ENCODE peak calls at places on chromosomes 5 and 9, in six cellular contexts. One of them, this sample, is unnamed.

GRCh38 chr5:30831123-30831522 is 362.4 kb upstream of the CDH6 start:
- DNase-seq in activated CD8-positive, alpha-beta T cell treated with anti-CD3 and anti-CD28 coated beads, Interleukin-2, amount 10 ng/mL, durations not matched to agents 7 days and 5 days: no peak
- DNase-seq in kidney tubule cell: no peak
- DNase-seq in NCI-H2171 treated with DMSO at 0.1 percent for 48 hours: no peak
- DNase-seq in amygdala: no peak
- DNase-seq in NCI-H1092: no peak
- DNase-seq in this sample: no peak

GRCh38 chr5:13660072-13660471 is 284.4 kb downstream of the DNAH5 start:
- DNase-seq in NCI-H2171 treated with DMSO at 0.1 percent for 48 hours: no peak
- DNase-seq in NCI-H1092: no peak
- DNase-seq in amygdala: no peak
- DNase-seq in kidney tubule cell: peak
- DNase-seq in activated CD8-positive, alpha-beta T cell treated with anti-CD3 and anti-CD28 coated beads, Interleukin-2, amount 10 ng/mL, durations not matched to agents 7 days and 5 days: no peak
- DNase-seq in this sample: no peak

GRCh38 chr5:40577718-40578117 is 102.0 kb upstream of the PTGER4 start:
- DNase-seq in NCI-H2171 treated with DMSO at 0.1 percent for 48 hours: no peak
- DNase-seq in NCI-H1092: no peak
- DNase-seq in amygdala: no peak
- DNase-seq in activated CD8-positive, alpha-beta T cell treated with anti-CD3 and anti-CD28 coated beads, Interleukin-2, amount 10 ng/mL, durations not matched to agents 7 days and 5 days: no peak
- DNase-seq in kidney tubule cell: no peak
- DNase-seq in this sample: no peak

GRCh38 chr9:137456864-137457405 is 2.2 kb downstream of the NSMF start:
- DNase-seq in NCI-H2171 treated with DMSO at 0.1 percent for 48 hours: no peak
- DNase-seq in activated CD8-positive, alpha-beta T cell treated with anti-CD3 and anti-CD28 coated beads, Interleukin-2, amount 10 ng/mL, durations not matched to agents 7 days and 5 days: no peak
- DNase-seq in amygdala: no peak
- DNase-seq in kidney tubule cell: no peak
- DNase-seq in NCI-H1092: no peak
- DNase-seq in this sample: no peak

GRCh38 chr5:108801776-108802175 is 54.1 kb downstream of the FER start:
- DNase-seq in amygdala: no peak
- DNase-seq in NCI-H2171 treated with DMSO at 0.1 percent for 48 hours: no peak
- DNase-seq in NCI-H1092: no peak
- DNase-seq in kidney tubule cell: peak
- DNase-seq in activated CD8-positive, alpha-beta T cell treated with anti-CD3 and anti-CD28 coated beads, Interleukin-2, amount 10 ng/mL, durations not matched to agents 7 days and 5 days: no peak
- DNase-seq in this sample: no peak

GRCh38 chr9:130239741-130240241 is 25.8 kb upstream of the HMCN2 start:
- DNase-seq in NCI-H1092: no peak
- DNase-seq in NCI-H2171 treated with DMSO at 0.1 percent for 48 hours: no peak
- DNase-seq in activated CD8-positive, alpha-beta T cell treated with anti-CD3 and anti-CD28 coated beads, Interleukin-2, amount 10 ng/mL, durations not matched to agents 7 days and 5 days: peak
- DNase-seq in amygdala: no peak
- DNase-seq in kidney tubule cell: peak
- DNase-seq in this sample: no peak

GRCh38 chr9:112421771-112422222 is 41.9 kb downstream of the HSDL2 start:
- DNase-seq in NCI-H1092: no peak
- DNase-seq in NCI-H2171 treated with DMSO at 0.1 percent for 48 hours: no peak
- DNase-seq in kidney tubule cell: peak
- DNase-seq in activated CD8-positive, alpha-beta T cell treated with anti-CD3 and anti-CD28 coated beads, Interleukin-2, amount 10 ng/mL, durations not matched to agents 7 days and 5 days: no peak
- DNase-seq in amygdala: no peak
- DNase-seq in this sample: no peak

GRCh38 chr5:67303356-67303755 is 106.8 kb upstream of the CD180 start:
- DNase-seq in amygdala: no peak
- DNase-seq in kidney tubule cell: peak
- DNase-seq in NCI-H1092: no peak
- DNase-seq in activated CD8-positive, alpha-beta T cell treated with anti-CD3 and anti-CD28 coated beads, Interleukin-2, amount 10 ng/mL, durations not matched to agents 7 days and 5 days: no peak
- DNase-seq in NCI-H2171 treated with DMSO at 0.1 percent for 48 hours: no peak
- DNase-seq in this sample: no peak

GRCh38 chr5:476102-476813 is 33.3 kb downstream of the EXOC3 start:
- DNase-seq in NCI-H1092: no peak
- DNase-seq in amygdala: no peak
- DNase-seq in NCI-H2171 treated with DMSO at 0.1 percent for 48 hours: no peak
- DNase-seq in kidney tubule cell: no peak
- DNase-seq in activated CD8-positive, alpha-beta T cell treated with anti-CD3 and anti-CD28 coated beads, Interleukin-2, amount 10 ng/mL, durations not matched to agents 7 days and 5 days: no peak
- DNase-seq in this sample: no peak

GRCh38 chr5:79602884-79603283 is 9.4 kb upstream of the TENT2 start:
- DNase-seq in amygdala: no peak
- DNase-seq in NCI-H1092: no peak
- DNase-seq in kidney tubule cell: no peak
- DNase-seq in NCI-H2171 treated with DMSO at 0.1 percent for 48 hours: no peak
- DNase-seq in activated CD8-positive, alpha-beta T cell treated with anti-CD3 and anti-CD28 coated beads, Interleukin-2, amount 10 ng/mL, durations not matched to agents 7 days and 5 days: no peak
- DNase-seq in this sample: no peak

GRCh38 chr5:141850183-141850768 is 27.9 kb downstream of the PCDH1 start:
- DNase-seq in NCI-H1092: no peak
- DNase-seq in NCI-H2171 treated with DMSO at 0.1 percent for 48 hours: peak
- DNase-seq in activated CD8-positive, alpha-beta T cell treated with anti-CD3 and anti-CD28 coated beads, Interleukin-2, amount 10 ng/mL, durations not matched to agents 7 days and 5 days: peak
- DNase-seq in kidney tubule cell: peak
- DNase-seq in amygdala: peak
- DNase-seq in this sample: no peak

GRCh38 chr9:123081824-123082223 is 48.4 kb downstream of the GPR21 start:
- DNase-seq in activated CD8-positive, alpha-beta T cell treated with anti-CD3 and anti-CD28 coated beads, Interleukin-2, amount 10 ng/mL, durations not matched to agents 7 days and 5 days: peak
- DNase-seq in amygdala: no peak
- DNase-seq in NCI-H2171 treated with DMSO at 0.1 percent for 48 hours: peak
- DNase-seq in kidney tubule cell: peak
- DNase-seq in NCI-H1092: no peak
- DNase-seq in this sample: no peak

GRCh38 chr9:121233906-121234901 is 32.5 kb upstream of the RAB14 start:
- DNase-seq in kidney tubule cell: no peak
- DNase-seq in NCI-H1092: no peak
- DNase-seq in activated CD8-positive, alpha-beta T cell treated with anti-CD3 and anti-CD28 coated beads, Interleukin-2, amount 10 ng/mL, durations not matched to agents 7 days and 5 days: no peak
- DNase-seq in amygdala: no peak
- DNase-seq in NCI-H2171 treated with DMSO at 0.1 percent for 48 hours: no peak
- DNase-seq in this sample: no peak

GRCh38 chr9:4489919-4490704 is at the start of gene SLC1A1:
- DNase-seq in amygdala: peak
- DNase-seq in NCI-H2171 treated with DMSO at 0.1 percent for 48 hours: peak
- DNase-seq in activated CD8-positive, alpha-beta T cell treated with anti-CD3 and anti-CD28 coated beads, Interleukin-2, amount 10 ng/mL, durations not matched to agents 7 days and 5 days: peak
- DNase-seq in kidney tubule cell: peak
- DNase-seq in NCI-H1092: peak
- DNase-seq in this sample: peak

GRCh38 chr5:111530298-111530740 is 18.0 kb upstream of the STARD4 start:
- DNase-seq in amygdala: peak
- DNase-seq in kidney tubule cell: peak
- DNase-seq in activated CD8-positive, alpha-beta T cell treated with anti-CD3 and anti-CD28 coated beads, Interleukin-2, amount 10 ng/mL, durations not matched to agents 7 days and 5 days: peak
- DNase-seq in NCI-H1092: no peak
- DNase-seq in NCI-H2171 treated with DMSO at 0.1 percent for 48 hours: no peak
- DNase-seq in this sample: no peak

GRCh38 chr9:85425153-85425611 is 316.6 kb downstream of the AGTPBP1 start:
- DNase-seq in activated CD8-positive, alpha-beta T cell treated with anti-CD3 and anti-CD28 coated beads, Interleukin-2, amount 10 ng/mL, durations not matched to agents 7 days and 5 days: peak
- DNase-seq in amygdala: peak
- DNase-seq in NCI-H1092: peak
- DNase-seq in NCI-H2171 treated with DMSO at 0.1 percent for 48 hours: peak
- DNase-seq in kidney tubule cell: peak
- DNase-seq in this sample: peak

GRCh38 chr5:172185096-172185461 is 2.9 kb downstream of the STK10 start:
- DNase-seq in activated CD8-positive, alpha-beta T cell treated with anti-CD3 and anti-CD28 coated beads, Interleukin-2, amount 10 ng/mL, durations not matched to agents 7 days and 5 days: no peak
- DNase-seq in NCI-H2171 treated with DMSO at 0.1 percent for 48 hours: no peak
- DNase-seq in amygdala: no peak
- DNase-seq in NCI-H1092: no peak
- DNase-seq in kidney tubule cell: no peak
- DNase-seq in this sample: no peak

GRCh38 chr5:155700333-155700732 is 626.6 kb upstream of the SGCD start:
- DNase-seq in NCI-H1092: no peak
- DNase-seq in activated CD8-positive, alpha-beta T cell treated with anti-CD3 and anti-CD28 coated beads, Interleukin-2, amount 10 ng/mL, durations not matched to agents 7 days and 5 days: no peak
- DNase-seq in amygdala: no peak
- DNase-seq in NCI-H2171 treated with DMSO at 0.1 percent for 48 hours: no peak
- DNase-seq in kidney tubule cell: no peak
- DNase-seq in this sample: no peak

GRCh38 chr5:96141749-96142148 is 180.1 kb upstream of the ELL2 start:
- DNase-seq in NCI-H2171 treated with DMSO at 0.1 percent for 48 hours: no peak
- DNase-seq in kidney tubule cell: no peak
- DNase-seq in activated CD8-positive, alpha-beta T cell treated with anti-CD3 and anti-CD28 coated beads, Interleukin-2, amount 10 ng/mL, durations not matched to agents 7 days and 5 days: no peak
- DNase-seq in amygdala: no peak
- DNase-seq in NCI-H1092: no peak
- DNase-seq in this sample: no peak

GRCh38 chr9:37035472-37036236 is 1.6 kb upstream of the PAX5 start:
- DNase-seq in amygdala: no peak
- DNase-seq in kidney tubule cell: no peak
- DNase-seq in activated CD8-positive, alpha-beta T cell treated with anti-CD3 and anti-CD28 coated beads, Interleukin-2, amount 10 ng/mL, durations not matched to agents 7 days and 5 days: no peak
- DNase-seq in NCI-H1092: peak
- DNase-seq in NCI-H2171 treated with DMSO at 0.1 percent for 48 hours: no peak
- DNase-seq in this sample: peak

GRCh38 chr5:124072570-124072969 is 560.6 kb downstream of the CSNK1G3 start:
- DNase-seq in kidney tubule cell: no peak
- DNase-seq in NCI-H2171 treated with DMSO at 0.1 percent for 48 hours: no peak
- DNase-seq in amygdala: no peak
- DNase-seq in NCI-H1092: no peak
- DNase-seq in activated CD8-positive, alpha-beta T cell treated with anti-CD3 and anti-CD28 coated beads, Interleukin-2, amount 10 ng/mL, durations not matched to agents 7 days and 5 days: no peak
- DNase-seq in this sample: no peak

GRCh38 chr5:76657683-76658311 is 34.6 kb upstream of the F2RL2 start:
- DNase-seq in NCI-H1092: no peak
- DNase-seq in activated CD8-positive, alpha-beta T cell treated with anti-CD3 and anti-CD28 coated beads, Interleukin-2, amount 10 ng/mL, durations not matched to agents 7 days and 5 days: no peak
- DNase-seq in kidney tubule cell: no peak
- DNase-seq in amygdala: no peak
- DNase-seq in NCI-H2171 treated with DMSO at 0.1 percent for 48 hours: no peak
- DNase-seq in this sample: no peak

GRCh38 chr9:120438111-120438510 is 141.9 kb downstream of the CDK5RAP2 start:
- DNase-seq in NCI-H1092: no peak
- DNase-seq in activated CD8-positive, alpha-beta T cell treated with anti-CD3 and anti-CD28 coated beads, Interleukin-2, amount 10 ng/mL, durations not matched to agents 7 days and 5 days: no peak
- DNase-seq in amygdala: no peak
- DNase-seq in kidney tubule cell: no peak
- DNase-seq in NCI-H2171 treated with DMSO at 0.1 percent for 48 hours: no peak
- DNase-seq in this sample: no peak

GRCh38 chr9:12813960-12814876 is 39.4 kb downstream of the LURAP1L start:
- DNase-seq in kidney tubule cell: peak
- DNase-seq in NCI-H2171 treated with DMSO at 0.1 percent for 48 hours: no peak
- DNase-seq in NCI-H1092: peak
- DNase-seq in activated CD8-positive, alpha-beta T cell treated with anti-CD3 and anti-CD28 coated beads, Interleukin-2, amount 10 ng/mL, durations not matched to agents 7 days and 5 days: no peak
- DNase-seq in amygdala: peak
- DNase-seq in this sample: no peak

GRCh38 chr9:88537743-88538055 is 2.7 kb downstream of the NXNL2 start:
- DNase-seq in NCI-H1092: no peak
- DNase-seq in kidney tubule cell: no peak
- DNase-seq in activated CD8-positive, alpha-beta T cell treated with anti-CD3 and anti-CD28 coated beads, Interleukin-2, amount 10 ng/mL, durations not matched to agents 7 days and 5 days: peak
- DNase-seq in amygdala: peak
- DNase-seq in NCI-H2171 treated with DMSO at 0.1 percent for 48 hours: no peak
- DNase-seq in this sample: no peak

GRCh38 chr5:178685386-178686059 is 44.9 kb downstream of the ZNF354A start:
- DNase-seq in NCI-H2171 treated with DMSO at 0.1 percent for 48 hours: no peak
- DNase-seq in amygdala: no peak
- DNase-seq in NCI-H1092: no peak
- DNase-seq in kidney tubule cell: no peak
- DNase-seq in activated CD8-positive, alpha-beta T cell treated with anti-CD3 and anti-CD28 coated beads, Interleukin-2, amount 10 ng/mL, durations not matched to agents 7 days and 5 days: no peak
- DNase-seq in this sample: no peak

GRCh38 chr5:177446184-177447065 is at the start of gene PRR7:
- DNase-seq in amygdala: peak
- DNase-seq in NCI-H1092: peak
- DNase-seq in NCI-H2171 treated with DMSO at 0.1 percent for 48 hours: peak
- DNase-seq in kidney tubule cell: peak
- DNase-seq in activated CD8-positive, alpha-beta T cell treated with anti-CD3 and anti-CD28 coated beads, Interleukin-2, amount 10 ng/mL, durations not matched to agents 7 days and 5 days: peak
- DNase-seq in this sample: peak

GRCh38 chr9:116978155-116978554 is 291.1 kb downstream of the TRIM32 start:
- DNase-seq in NCI-H1092: no peak
- DNase-seq in amygdala: no peak
- DNase-seq in NCI-H2171 treated with DMSO at 0.1 percent for 48 hours: no peak
- DNase-seq in activated CD8-positive, alpha-beta T cell treated with anti-CD3 and anti-CD28 coated beads, Interleukin-2, amount 10 ng/mL, durations not matched to agents 7 days and 5 days: no peak
- DNase-seq in kidney tubule cell: peak
- DNase-seq in this sample: no peak

GRCh38 chr9:30039712-30040111 is 2344.7 kb upstream of the ACO1 start:
- DNase-seq in NCI-H1092: no peak
- DNase-seq in amygdala: no peak
- DNase-seq in NCI-H2171 treated with DMSO at 0.1 percent for 48 hours: peak
- DNase-seq in activated CD8-positive, alpha-beta T cell treated with anti-CD3 and anti-CD28 coated beads, Interleukin-2, amount 10 ng/mL, durations not matched to agents 7 days and 5 days: no peak
- DNase-seq in kidney tubule cell: peak
- DNase-seq in this sample: no peak

GRCh38 chr9:104367507-104367906 is 136.6 kb upstream of the OR13F1 start:
- DNase-seq in kidney tubule cell: no peak
- DNase-seq in activated CD8-positive, alpha-beta T cell treated with anti-CD3 and anti-CD28 coated beads, Interleukin-2, amount 10 ng/mL, durations not matched to agents 7 days and 5 days: no peak
- DNase-seq in NCI-H2171 treated with DMSO at 0.1 percent for 48 hours: no peak
- DNase-seq in NCI-H1092: no peak
- DNase-seq in amygdala: no peak
- DNase-seq in this sample: no peak

GRCh38 chr9:98383758-98384157 is 128.3 kb upstream of the TBC1D2 start:
- DNase-seq in amygdala: no peak
- DNase-seq in NCI-H1092: no peak
- DNase-seq in kidney tubule cell: no peak
- DNase-seq in activated CD8-positive, alpha-beta T cell treated with anti-CD3 and anti-CD28 coated beads, Interleukin-2, amount 10 ng/mL, durations not matched to agents 7 days and 5 days: no peak
- DNase-seq in NCI-H2171 treated with DMSO at 0.1 percent for 48 hours: no peak
- DNase-seq in this sample: no peak

GRCh38 chr5:35904443-35905132 is 33.8 kb downstream of the CAPSL start:
- DNase-seq in activated CD8-positive, alpha-beta T cell treated with anti-CD3 and anti-CD28 coated beads, Interleukin-2, amount 10 ng/mL, durations not matched to agents 7 days and 5 days: peak
- DNase-seq in NCI-H2171 treated with DMSO at 0.1 percent for 48 hours: no peak
- DNase-seq in kidney tubule cell: no peak
- DNase-seq in NCI-H1092: no peak
- DNase-seq in amygdala: no peak
- DNase-seq in this sample: no peak

GRCh38 chr5:172114875-172115422 is 73.1 kb downstream of the STK10 start:
- DNase-seq in amygdala: no peak
- DNase-seq in NCI-H2171 treated with DMSO at 0.1 percent for 48 hours: no peak
- DNase-seq in kidney tubule cell: no peak
- DNase-seq in NCI-H1092: no peak
- DNase-seq in activated CD8-positive, alpha-beta T cell treated with anti-CD3 and anti-CD28 coated beads, Interleukin-2, amount 10 ng/mL, durations not matched to agents 7 days and 5 days: peak
- DNase-seq in this sample: no peak

GRCh38 chr5:134371834-134372340 is 518 bp downstream of the UBE2B start:
- DNase-seq in NCI-H2171 treated with DMSO at 0.1 percent for 48 hours: no peak
- DNase-seq in kidney tubule cell: peak
- DNase-seq in NCI-H1092: no peak
- DNase-seq in activated CD8-positive, alpha-beta T cell treated with anti-CD3 and anti-CD28 coated beads, Interleukin-2, amount 10 ng/mL, durations not matched to agents 7 days and 5 days: peak
- DNase-seq in amygdala: peak
- DNase-seq in this sample: no peak

GRCh38 chr9:116951588-116952433 is 264.7 kb downstream of the TRIM32 start:
- DNase-seq in kidney tubule cell: peak
- DNase-seq in NCI-H1092: no peak
- DNase-seq in amygdala: no peak
- DNase-seq in NCI-H2171 treated with DMSO at 0.1 percent for 48 hours: no peak
- DNase-seq in activated CD8-positive, alpha-beta T cell treated with anti-CD3 and anti-CD28 coated beads, Interleukin-2, amount 10 ng/mL, durations not matched to agents 7 days and 5 days: no peak
- DNase-seq in this sample: no peak

GRCh38 chr5:68730220-68731010 is 363.4 kb upstream of the SLC30A5 start:
- DNase-seq in kidney tubule cell: peak
- DNase-seq in NCI-H2171 treated with DMSO at 0.1 percent for 48 hours: peak
- DNase-seq in NCI-H1092: no peak
- DNase-seq in activated CD8-positive, alpha-beta T cell treated with anti-CD3 and anti-CD28 coated beads, Interleukin-2, amount 10 ng/mL, durations not matched to agents 7 days and 5 days: no peak
- DNase-seq in amygdala: peak
- DNase-seq in this sample: no peak

This sample was measured in NCI-H510A.